ENCODE peak calls at places on chromosome 21, in seven cellular contexts. D is IMR-90; E is stimulated activated CD4-positive, alpha-beta T cell treated with anti-CD3 and anti-CD28 coated beads, Interleukin-1b, Interleukin-23, amount 100 ng/mL, for 48 hours; G is gastrocnemius medialis; Q is OCI-LY7; A is naive B cell; O is esophagus muscularis mucosa. V is an unnamed sample.

GRCh38 chr21:44872568-44873355 is 728 bp downstream of the PTTG1IP start:
- DNase-seq in D (peak), E (no peak), G (peak), Q (peak), A (no peak), O (no peak), V (peak)

GRCh38 chr21:25862596-25862995 is 127.8 kb downstream of the GABPA start:
- DNase-seq in D (peak), E (peak), G (no peak), Q (peak), A (peak), O (no peak), V (peak)

GRCh38 chr21:39317134-39318090 is 4.0 kb upstream of the BRWD1 start:
- DNase-seq in D (no peak), E (no peak), G (no peak), Q (peak), A (no peak), O (no peak), V (no peak)

GRCh38 chr21:26795866-26796329 is 49.3 kb downstream of the ADAMTS1 start:
- DNase-seq in D (peak), E (no peak), G (peak), Q (no peak), A (no peak), O (no peak), V (peak)

GRCh38 chr21:39314155-39315027 is 959 bp upstream of the BRWD1 start:
- DNase-seq in D (peak), E (peak), G (peak), Q (peak), A (peak), O (no peak), V (peak)

GRCh38 chr21:14956826-14957225 is 108.0 kb downstream of the NRIP1 start:
- DNase-seq in D (peak), E (no peak), G (no peak), Q (no peak), A (no peak), O (no peak), V (peak)

GRCh38 chr21:25732091-25732760 is 2.5 kb downstream of the ATP5PF start:
- DNase-seq in D (no peak), E (no peak), G (no peak), Q (no peak), A (no peak), O (no peak), V (no peak)

GRCh38 chr21:33075128-33075527 is 5.2 kb downstream of the OLIG1 start:
- DNase-seq in D (no peak), E (no peak), G (no peak), Q (no peak), A (no peak), O (no peak), V (no peak)

GRCh38 chr21:29265690-29266479 is 32.8 kb upstream of the BACH1 start:
- DNase-seq in D (no peak), E (peak), G (no peak), Q (no peak), A (no peak), O (no peak), V (no peak)

GRCh38 chr21:46322351-46323226 is 1.1 kb downstream of the C21orf58 start:
- DNase-seq in D (peak), E (peak), G (no peak), Q (peak), A (no peak), O (no peak), V (peak)